ENCODE peak calls at places on chromosomes 13 and 19, in nine cellular contexts. T, Z, C, R, Q, O, A, U and K are unnamed samples. For H3K27me3, the result is how much of the 10 kb centered on the place peaks cover.

GRCh38 chr13:100811431-100811830 is 136.8 kb upstream of the TMTC4 start:
- DNase-seq in T (no peak), A (no peak), Z (peak), R (no peak), U (no peak), O (no peak), Q (no peak), C (no peak), K (no peak)

GRCh38 chr19:20315543-20315942 is 148.5 kb downstream of the ZNF486 start:
- DNase-seq in Z (no peak), O (no peak), C (no peak), T (no peak), A (no peak), U (no peak), Q (no peak), R (no peak), K (no peak)

GRCh38 chr13:31697290-31697689 is 42.0 kb upstream of the RXFP2 start:
- DNase-seq in T (peak), C (no peak), R (no peak), U (no peak), O (peak), Z (peak), A (no peak), Q (no peak), K (no peak)

GRCh38 chr19:37778613-37779138 is 710 bp downstream of the ZNF573 start:
- DNase-seq in T (peak), R (peak), C (peak), A (peak), O (peak), U (no peak), Q (no peak), Z (no peak), K (peak)

GRCh38 chr19:10227215-10227971 is 3.7 kb downstream of the S1PR2 start:
- DNase-seq in U (no peak), Q (no peak), O (peak), Z (no peak), A (no peak), T (no peak), C (peak), R (no peak), K (peak)

GRCh38 chr13:75812751-75813181 is 176.6 kb downstream of the LMO7 start:
- DNase-seq in R (no peak), U (no peak), T (peak), C (no peak), O (no peak), Q (peak), A (no peak), Z (no peak), K (no peak)

GRCh38 chr19:45297674-45298073 is 25.0 kb downstream of the CKM start:
- DNase-seq in Q (no peak), R (no peak), O (no peak), A (no peak), C (no peak), U (no peak), T (no peak), Z (no peak), K (no peak)

GRCh38 chr13:36072127-36072526 is 59.1 kb downstream of the DCLK1 start:
- DNase-seq in U (no peak), T (no peak), Q (no peak), Z (no peak), O (peak), R (no peak), C (no peak), A (no peak), K (no peak)

GRCh38 chr13:109145631-109146030 is 516.2 kb downstream of the MYO16 start:
- DNase-seq in T (peak), A (no peak), O (peak), Q (peak), U (no peak), Z (no peak), C (peak), R (peak), K (peak)

GRCh38 chr13:24381539-24382265 is 72.3 kb downstream of the C1QTNF9 start:
- DNase-seq in Q (no peak), O (no peak), U (no peak), Z (no peak), A (no peak), R (no peak), T (peak), C (peak), K (peak)

GRCh38 chr13:82136880-82137279 is 1745.4 kb downstream of the SLITRK1 start:
- DNase-seq in R (no peak), O (no peak), Q (no peak), U (no peak), A (no peak), Z (no peak), T (no peak), C (no peak), K (no peak)

GRCh38 chr19:17306285-17306714 is 628 bp downstream of the MRPL34 start:
- DNase-seq in Q (no peak), U (no peak), A (peak), R (peak), T (no peak), Z (no peak), O (no peak), C (peak), K (no peak)

DNA sequence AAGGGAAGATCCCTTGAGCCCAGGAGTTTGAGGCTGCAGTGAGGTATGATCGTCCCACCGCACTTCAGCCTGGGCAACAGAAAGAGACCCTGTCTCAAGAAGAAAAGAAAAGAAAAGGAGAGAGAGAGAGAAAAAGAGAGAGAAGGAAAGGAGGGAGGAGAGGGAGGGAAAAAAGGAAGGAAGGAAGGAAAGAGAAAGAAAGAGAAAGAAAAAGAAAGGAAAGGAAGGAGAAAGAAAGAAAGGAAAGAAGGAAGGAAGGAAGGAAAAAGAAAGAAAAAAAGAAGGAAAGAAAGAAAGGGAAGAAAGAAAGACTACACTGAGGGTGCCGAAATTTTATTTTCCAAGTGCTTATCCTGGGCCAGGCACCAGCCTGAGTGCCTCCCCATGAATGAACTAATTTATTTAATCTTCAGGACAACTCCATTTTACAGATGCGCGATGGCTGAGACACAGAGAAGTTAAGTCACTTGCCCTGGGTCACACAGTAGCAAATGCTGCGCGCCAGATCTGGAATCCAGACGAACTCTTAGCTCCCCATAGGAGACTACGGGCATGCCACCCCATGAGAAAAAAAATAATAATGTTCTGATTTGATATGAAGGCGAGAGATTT is 2.7 kb downstream of the CDC42EP5 start:
- DNase-seq in U (no peak), R (no peak), Q (no peak), O (no peak), T (no peak), Z (no peak), A (no peak), C (no peak), K (no peak)
- H3K4me3 ChIP-seq in U (peak), R (no peak), Q (peak), O (no peak), T (no peak), Z (no peak), A (no peak), C (peak), K (no peak)

GRCh38 chr19:40055049-40055448 is 982 bp downstream of the ZNF780B start:
- DNase-seq in R (no peak), U (no peak), Z (no peak), Q (no peak), T (no peak), C (no peak), O (no peak), A (no peak), K (peak)

GRCh38 chr19:40056505-40056904 is 474 bp upstream of the ZNF780B start:
- DNase-seq in C (no peak), T (no peak), Q (no peak), A (no peak), Z (no peak), O (peak), R (peak), U (no peak), K (no peak)

GRCh38 chr19:40055832-40056504 is at the start of gene ZNF780B:
- DNase-seq in A (peak), U (no peak), Q (peak), Z (peak), T (peak), C (peak), O (peak), R (peak), K (peak)

GRCh38 chr19:40054632-40055031 is 1.4 kb downstream of the ZNF780B start:
- DNase-seq in C (no peak), U (no peak), O (no peak), A (no peak), R (no peak), Z (no peak), Q (no peak), T (no peak), K (no peak)

GRCh38 chr19:40053491-40053890 is 2.5 kb downstream of the ZNF780B start:
- DNase-seq in Q (no peak), T (no peak), R (no peak), C (no peak), O (no peak), U (no peak), A (no peak), Z (no peak), K (no peak)
- H3K27me3 ChIP-seq in Q (under half), T (under half), R (under half), C (under half), O (under half), U (under half), A (under half), Z (under half), K (under half)

DNA sequence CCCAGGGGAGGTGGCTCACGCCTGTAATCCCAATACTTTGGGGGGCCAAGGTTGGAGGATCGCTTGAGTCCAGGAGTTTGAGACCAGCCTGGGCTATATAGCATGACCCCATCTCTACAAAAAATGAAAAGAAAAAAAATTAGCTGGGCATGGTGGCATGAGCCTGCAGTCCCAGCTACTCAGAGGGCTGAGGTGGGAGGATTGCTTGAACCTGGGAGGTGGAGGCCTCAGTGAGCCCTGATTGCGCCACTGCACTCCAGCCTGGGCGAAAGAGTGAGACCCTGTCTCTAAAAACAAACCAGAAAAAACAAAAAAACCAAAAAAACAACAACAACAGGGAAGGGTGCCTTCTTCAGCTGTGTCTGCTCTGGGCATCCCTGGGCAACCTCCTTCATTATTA is 499 bp upstream of the MYO1F start:
- DNase-seq in O (no peak), Q (no peak), Z (no peak), C (no peak), A (no peak), U (no peak), R (no peak), T (no peak), K (no peak)
- H3K4me3 ChIP-seq in O (no peak), Q (peak), Z (no peak), C (no peak), A (no peak), U (peak), R (no peak), T (no peak), K (no peak)

GRCh38 chr13:41916173-41916954 is 44.5 kb downstream of the VWA8 start:
- DNase-seq in U (no peak), T (peak), Q (no peak), R (peak), C (no peak), Z (peak), A (no peak), O (no peak), K (no peak)

GRCh38 chr13:41917641-41918040 is 43.3 kb downstream of the VWA8 start:
- DNase-seq in T (peak), Q (no peak), R (no peak), C (no peak), O (no peak), U (no peak), Z (no peak), A (no peak), K (no peak)

GRCh38 chr13:41915096-41915495 is 45.8 kb downstream of the VWA8 start:
- DNase-seq in T (no peak), Z (no peak), U (no peak), R (no peak), Q (no peak), A (no peak), O (no peak), C (no peak), K (no peak)

GRCh38 chr13:41919741-41920487 is 41.0 kb downstream of the VWA8 start:
- DNase-seq in U (no peak), C (no peak), Q (no peak), Z (no peak), O (no peak), R (no peak), A (no peak), T (no peak), K (no peak)

DNA sequence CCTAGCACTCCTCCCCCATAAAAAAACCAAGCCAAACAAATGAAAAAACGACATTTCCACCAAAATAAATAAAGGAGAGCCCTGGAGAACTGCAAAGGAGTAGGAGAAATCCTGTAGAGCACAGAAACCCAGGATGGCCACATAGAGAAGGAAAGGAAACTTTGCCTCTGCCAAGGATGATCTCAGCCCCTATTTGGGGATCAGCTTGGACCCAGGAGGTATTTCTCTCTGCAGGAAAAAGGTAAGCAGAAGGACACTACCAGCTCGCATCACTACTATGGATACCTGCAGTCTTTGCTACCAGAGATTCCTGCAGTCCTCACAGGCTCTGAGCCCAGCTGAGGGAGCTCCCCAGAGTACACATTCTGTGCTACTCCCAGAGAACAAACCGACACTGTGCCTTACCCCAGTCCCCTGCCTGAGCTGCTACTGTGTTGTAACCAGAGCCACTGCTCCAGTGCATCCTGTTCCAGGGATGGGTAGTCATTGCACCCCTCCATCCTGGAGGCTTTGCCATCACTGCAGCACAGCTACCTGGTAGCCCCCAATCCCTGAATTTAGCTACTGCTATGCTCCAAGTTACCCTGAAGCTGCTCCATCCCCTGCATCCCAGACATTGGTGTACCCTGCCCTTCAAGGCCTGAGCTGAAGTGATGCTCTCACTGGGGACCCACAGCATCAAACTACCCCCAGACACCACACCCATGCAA is 41.7 kb downstream of the VWA8 start:
- DNase-seq in C (peak), R (no peak), Q (no peak), Z (no peak), A (no peak), O (no peak), T (no peak), U (no peak), K (no peak)
- H3K27me3 ChIP-seq in C (under half), R (under half), Q (under half), Z (under half), A (under half), O (under half), T (under half), U (under half), K (under half)

GRCh38 chr13:113989585-113990300 is 15.9 kb upstream of the C13orf46 start:
- DNase-seq in U (peak), C (no peak), A (no peak), T (no peak), R (no peak), Q (no peak), Z (no peak), O (no peak), K (no peak)

GRCh38 chr13:113991191-113991669 is 17.4 kb upstream of the C13orf46 start:
- DNase-seq in A (peak), R (peak), T (no peak), Q (no peak), C (no peak), Z (no peak), O (no peak), U (no peak), K (no peak)

GRCh38 chr13:113990321-113990837 is 16.5 kb upstream of the C13orf46 start:
- DNase-seq in O (no peak), U (peak), R (no peak), T (no peak), Q (peak), C (no peak), A (no peak), Z (no peak), K (no peak)

GRCh38 chr13:113992276-113993005 is 18.6 kb upstream of the C13orf46 start:
- DNase-seq in U (no peak), Z (no peak), C (no peak), R (no peak), A (no peak), O (no peak), T (no peak), Q (no peak), K (no peak)

DNA sequence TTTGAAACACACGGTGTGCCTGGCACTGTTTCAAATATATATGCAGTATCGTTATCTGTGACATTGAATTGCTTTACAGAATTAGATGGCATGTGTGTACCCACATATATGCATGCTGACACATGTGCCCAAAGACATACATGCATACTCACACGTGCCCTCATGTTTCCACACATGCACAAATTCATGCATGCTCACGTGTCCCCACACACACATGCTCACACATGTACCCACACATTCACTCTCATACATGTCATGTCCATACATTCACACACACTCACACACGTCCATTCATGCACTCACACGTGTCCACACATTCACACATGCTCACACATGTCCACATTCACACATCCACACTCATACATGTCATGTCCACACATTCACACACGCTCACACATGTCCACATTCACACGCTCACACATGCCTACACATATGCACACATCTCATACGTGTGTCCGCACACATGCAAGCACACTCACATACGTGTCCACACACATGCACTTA is 17.9 kb upstream of the C13orf46 start:
- DNase-seq in O (no peak), A (no peak), Q (no peak), T (no peak), R (no peak), C (no peak), Z (no peak), U (no peak), K (no peak)
- H3K4me3 ChIP-seq in O (no peak), A (no peak), Q (no peak), T (no peak), R (no peak), C (no peak), Z (no peak), U (no peak), K (no peak)

DNA sequence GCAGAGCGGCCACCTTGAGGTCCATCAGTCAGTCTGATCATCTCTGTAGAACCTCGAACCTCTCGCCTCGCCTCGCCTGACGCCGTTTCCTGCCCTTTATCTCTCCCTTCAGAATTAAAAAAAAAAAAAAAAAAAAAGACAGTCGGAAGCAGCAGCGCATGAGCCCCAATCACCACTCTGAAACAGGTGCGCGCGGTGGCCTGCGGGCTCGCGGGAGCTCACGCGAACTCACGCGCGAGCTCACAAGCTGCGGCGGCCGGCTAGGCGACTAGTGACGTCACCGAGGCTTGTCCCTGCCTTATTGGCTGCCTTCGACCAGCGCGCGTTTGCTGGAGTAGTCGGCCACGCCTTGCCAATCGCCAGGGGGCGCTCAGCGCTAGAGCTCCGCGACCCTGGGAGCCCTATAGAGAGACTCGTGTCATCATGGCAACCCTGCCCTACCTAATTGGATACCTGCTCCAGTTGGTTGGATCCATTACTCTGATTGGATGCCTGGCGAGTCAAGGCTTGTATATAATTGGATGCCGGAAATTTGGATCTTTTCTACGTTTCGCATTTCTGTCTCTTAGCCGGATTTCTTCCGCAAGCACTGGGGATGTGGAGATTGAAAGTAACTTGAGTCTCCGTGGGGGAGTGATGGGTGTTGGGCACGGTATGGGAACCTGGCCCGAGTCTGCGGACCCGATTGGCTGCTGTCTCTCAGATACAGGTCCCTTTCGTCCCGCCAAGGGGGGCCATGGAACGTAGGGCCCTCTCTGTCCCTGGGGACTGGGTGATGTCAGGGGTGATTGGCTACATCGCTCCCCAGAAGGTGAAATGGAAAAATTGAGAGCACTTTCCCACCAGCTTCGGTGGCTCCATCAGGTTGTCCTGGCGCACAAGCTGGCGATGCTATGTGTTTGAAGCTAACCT is 31.6 kb downstream of the SYT3 start:
- DNase-seq in R (peak), A (peak), C (peak), Q (peak), Z (peak), T (peak), U (no peak), O (peak), K (peak)
- H3K27me3 ChIP-seq in R (under half), A (under half), C (under half), Q (under half), Z (under half), T (under half), U (under half), O (under half), K (under half)

GRCh38 chr13:87535911-87536310 is 135.3 kb upstream of the SLITRK5 start:
- DNase-seq in U (no peak), Z (no peak), C (no peak), T (no peak), Q (no peak), O (no peak), R (no peak), A (no peak), K (no peak)
- H3K4me3 ChIP-seq in U (no peak), Z (no peak), C (no peak), T (no peak), Q (no peak), O (no peak), R (no peak), A (no peak), K (no peak)